ENCODE peak calls at places on chromosome 15, in four cellular contexts. One of them, this sample, is unnamed.

GRCh38 chr15:87224409-87224808 is 1032.1 kb downstream of the NTRK3 start:
- DNase-seq in CD4-positive, alpha-beta T cell: no peak
- DNase-seq in IMR-90: no peak
- DNase-seq in OCI-LY7: no peak
- DNase-seq in this sample: no peak

GRCh38 chr15:80966431-80967197 is 23.0 kb downstream of the MESD start:
- DNase-seq in CD4-positive, alpha-beta T cell: no peak
- DNase-seq in IMR-90: no peak
- DNase-seq in OCI-LY7: no peak
- DNase-seq in this sample: no peak

GRCh38 chr15:70140543-70141375 is 43.0 kb upstream of the TLE3 start:
- DNase-seq in CD4-positive, alpha-beta T cell: no peak
- DNase-seq in IMR-90: peak; percentile 57
- DNase-seq in OCI-LY7: no peak
- DNase-seq in this sample: peak; percentile 50

GRCh38 chr15:29671308-29671981 is 150.8 kb downstream of the TJP1 start:
- DNase-seq in CD4-positive, alpha-beta T cell: no peak
- DNase-seq in IMR-90: peak; percentile 36
- DNase-seq in OCI-LY7: no peak
- DNase-seq in this sample: no peak

GRCh38 chr15:38049876-38050275 is 115.4 kb downstream of the TMCO5A start:
- DNase-seq in CD4-positive, alpha-beta T cell: no peak
- DNase-seq in IMR-90: no peak
- DNase-seq in OCI-LY7: no peak
- DNase-seq in this sample: no peak

GRCh38 chr15:94677202-94677790 is 445.9 kb downstream of the MCTP2 start:
- DNase-seq in CD4-positive, alpha-beta T cell: no peak
- DNase-seq in IMR-90: no peak
- DNase-seq in OCI-LY7: no peak
- DNase-seq in this sample: no peak

GRCh38 chr15:60374628-60375081 is 23.1 kb downstream of the ANXA2 start:
- DNase-seq in CD4-positive, alpha-beta T cell: no peak
- DNase-seq in IMR-90: peak; percentile 99
- DNase-seq in OCI-LY7: no peak
- DNase-seq in this sample: no peak

GRCh38 chr15:45522179-45522930 is at the start of gene SLC30A4:
- DNase-seq in CD4-positive, alpha-beta T cell: peak; percentile 37
- DNase-seq in IMR-90: peak; percentile 42
- DNase-seq in OCI-LY7: peak; percentile 57
- DNase-seq in this sample: peak; percentile 88

GRCh38 chr15:80674245-80674614 is 20.9 kb upstream of the ABHD17C start:
- DNase-seq in CD4-positive, alpha-beta T cell: no peak
- DNase-seq in IMR-90: peak; percentile 60
- DNase-seq in OCI-LY7: no peak
- DNase-seq in this sample: no peak

GRCh38 chr15:63601727-63602185 is 4.6 kb downstream of the FBXL22 start:
- DNase-seq in CD4-positive, alpha-beta T cell: no peak
- DNase-seq in IMR-90: no peak
- DNase-seq in OCI-LY7: no peak
- DNase-seq in this sample: peak; percentile 50

GRCh38 chr15:60535265-60535664 is 56.3 kb upstream of the ICE2 start:
- DNase-seq in CD4-positive, alpha-beta T cell: no peak
- DNase-seq in IMR-90: no peak
- DNase-seq in OCI-LY7: no peak
- DNase-seq in this sample: no peak

GRCh38 chr15:51097553-51098330 is 3.0 kb upstream of the TNFAIP8L3 start:
- DNase-seq in CD4-positive, alpha-beta T cell: no peak
- DNase-seq in IMR-90: peak; percentile 63
- DNase-seq in OCI-LY7: no peak
- DNase-seq in this sample: no peak

GRCh38 chr15:94270570-94270969 is 39.2 kb downstream of the MCTP2 start:
- DNase-seq in CD4-positive, alpha-beta T cell: no peak
- DNase-seq in IMR-90: no peak
- DNase-seq in OCI-LY7: no peak
- DNase-seq in this sample: no peak

GRCh38 chr15:39149636-39150035 is 431.2 kb upstream of the THBS1 start:
- DNase-seq in CD4-positive, alpha-beta T cell: no peak
- DNase-seq in IMR-90: no peak
- DNase-seq in OCI-LY7: no peak
- DNase-seq in this sample: no peak

GRCh38 chr15:80502782-80503181 is 98.6 kb downstream of the ARNT2 start:
- DNase-seq in CD4-positive, alpha-beta T cell: no peak
- DNase-seq in IMR-90: no peak
- DNase-seq in OCI-LY7: no peak
- DNase-seq in this sample: no peak

GRCh38 chr15:57196865-57197264 is 179.4 kb upstream of the CGNL1 start:
- DNase-seq in CD4-positive, alpha-beta T cell: no peak
- DNase-seq in IMR-90: peak; percentile 33
- DNase-seq in OCI-LY7: no peak
- DNase-seq in this sample: no peak

GRCh38 chr15:41816788-41817187 is 11.1 kb upstream of the JMJD7 start:
- DNase-seq in CD4-positive, alpha-beta T cell: no peak
- DNase-seq in IMR-90: no peak
- DNase-seq in OCI-LY7: no peak
- DNase-seq in this sample: no peak

GRCh38 chr15:81955709-81956108 is 90.1 kb downstream of the MEX3B start:
- DNase-seq in CD4-positive, alpha-beta T cell: no peak
- DNase-seq in IMR-90: peak; percentile 55
- DNase-seq in OCI-LY7: no peak
- DNase-seq in this sample: no peak

GRCh38 chr15:90553248-90553745 is 23.6 kb downstream of the CRTC3 start:
- DNase-seq in CD4-positive, alpha-beta T cell: no peak
- DNase-seq in IMR-90: peak; percentile 91
- DNase-seq in OCI-LY7: no peak
- DNase-seq in this sample: no peak

GRCh38 chr15:56805466-56806146 is 72.3 kb upstream of the ZNF280D start:
- DNase-seq in CD4-positive, alpha-beta T cell: no peak
- DNase-seq in IMR-90: peak; percentile 87
- DNase-seq in OCI-LY7: no peak
- DNase-seq in this sample: no peak

GRCh38 chr15:83285979-83286553 is 1.6 kb upstream of the BNC1 start:
- DNase-seq in CD4-positive, alpha-beta T cell: no peak
- DNase-seq in IMR-90: peak; percentile 88
- DNase-seq in OCI-LY7: no peak
- DNase-seq in this sample: no peak

GRCh38 chr15:40807028-40807887 is at the start of the genes DNAJC17 and ZFYVE19:
- DNase-seq in CD4-positive, alpha-beta T cell: peak; percentile 86
- DNase-seq in IMR-90: peak; percentile 97
- DNase-seq in OCI-LY7: peak; percentile 99
- DNase-seq in this sample: peak; percentile 89

GRCh38 chr15:70319466-70319865 is 221.7 kb upstream of the TLE3 start:
- DNase-seq in CD4-positive, alpha-beta T cell: no peak
- DNase-seq in IMR-90: no peak
- DNase-seq in OCI-LY7: peak; percentile 91
- DNase-seq in this sample: peak; percentile 60

GRCh38 chr15:28984421-28985375 is 98.9 kb downstream of the APBA2 start:
- DNase-seq in CD4-positive, alpha-beta T cell: no peak
- DNase-seq in IMR-90: peak; percentile 82
- DNase-seq in OCI-LY7: no peak
- DNase-seq in this sample: no peak

GRCh38 chr15:66592505-66593218 is 26.9 kb upstream of the LCTL start:
- DNase-seq in CD4-positive, alpha-beta T cell: no peak
- DNase-seq in IMR-90: no peak
- DNase-seq in OCI-LY7: no peak
- DNase-seq in this sample: no peak

GRCh38 chr15:29345549-29346525 is 76.2 kb upstream of the NSMCE3 start:
- DNase-seq in CD4-positive, alpha-beta T cell: no peak
- DNase-seq in IMR-90: no peak
- DNase-seq in OCI-LY7: no peak
- DNase-seq in this sample: no peak

GRCh38 chr15:43433160-43433559 is 59.8 kb downstream of the TP53BP1 start:
- DNase-seq in CD4-positive, alpha-beta T cell: no peak
- DNase-seq in IMR-90: peak; percentile 51
- DNase-seq in OCI-LY7: no peak
- DNase-seq in this sample: no peak

GRCh38 chr15:29570121-29570930 is 251.9 kb downstream of the TJP1 start:
- DNase-seq in CD4-positive, alpha-beta T cell: no peak
- DNase-seq in IMR-90: no peak
- DNase-seq in OCI-LY7: no peak
- DNase-seq in this sample: no peak

GRCh38 chr15:39243396-39243795 is 337.5 kb upstream of the THBS1 start:
- DNase-seq in CD4-positive, alpha-beta T cell: no peak
- DNase-seq in IMR-90: peak; percentile 6
- DNase-seq in OCI-LY7: no peak
- DNase-seq in this sample: no peak

GRCh38 chr15:84671211-84671610 is 13.2 kb upstream of the NMB start:
- DNase-seq in CD4-positive, alpha-beta T cell: no peak
- DNase-seq in IMR-90: peak; percentile 87
- DNase-seq in OCI-LY7: no peak
- DNase-seq in this sample: no peak

GRCh38 chr15:101275018-101275417 is 2.3 kb downstream of the SELENOS start:
- DNase-seq in CD4-positive, alpha-beta T cell: no peak
- DNase-seq in IMR-90: no peak
- DNase-seq in OCI-LY7: no peak
- DNase-seq in this sample: peak; percentile 52

GRCh38 chr15:91258436-91258779 is 158.4 kb downstream of the SV2B start:
- DNase-seq in CD4-positive, alpha-beta T cell: no peak
- DNase-seq in IMR-90: no peak
- DNase-seq in OCI-LY7: peak; percentile 4
- DNase-seq in this sample: no peak

GRCh38 chr15:95698971-95699370 is 631.5 kb upstream of the NR2F2 start:
- DNase-seq in CD4-positive, alpha-beta T cell: no peak
- DNase-seq in IMR-90: peak; percentile 31
- DNase-seq in OCI-LY7: no peak
- DNase-seq in this sample: no peak

GRCh38 chr15:81492303-81492702 is 118.3 kb upstream of the TMC3 start:
- DNase-seq in CD4-positive, alpha-beta T cell: no peak
- DNase-seq in IMR-90: peak; percentile 66
- DNase-seq in OCI-LY7: no peak
- DNase-seq in this sample: no peak

DNA sequence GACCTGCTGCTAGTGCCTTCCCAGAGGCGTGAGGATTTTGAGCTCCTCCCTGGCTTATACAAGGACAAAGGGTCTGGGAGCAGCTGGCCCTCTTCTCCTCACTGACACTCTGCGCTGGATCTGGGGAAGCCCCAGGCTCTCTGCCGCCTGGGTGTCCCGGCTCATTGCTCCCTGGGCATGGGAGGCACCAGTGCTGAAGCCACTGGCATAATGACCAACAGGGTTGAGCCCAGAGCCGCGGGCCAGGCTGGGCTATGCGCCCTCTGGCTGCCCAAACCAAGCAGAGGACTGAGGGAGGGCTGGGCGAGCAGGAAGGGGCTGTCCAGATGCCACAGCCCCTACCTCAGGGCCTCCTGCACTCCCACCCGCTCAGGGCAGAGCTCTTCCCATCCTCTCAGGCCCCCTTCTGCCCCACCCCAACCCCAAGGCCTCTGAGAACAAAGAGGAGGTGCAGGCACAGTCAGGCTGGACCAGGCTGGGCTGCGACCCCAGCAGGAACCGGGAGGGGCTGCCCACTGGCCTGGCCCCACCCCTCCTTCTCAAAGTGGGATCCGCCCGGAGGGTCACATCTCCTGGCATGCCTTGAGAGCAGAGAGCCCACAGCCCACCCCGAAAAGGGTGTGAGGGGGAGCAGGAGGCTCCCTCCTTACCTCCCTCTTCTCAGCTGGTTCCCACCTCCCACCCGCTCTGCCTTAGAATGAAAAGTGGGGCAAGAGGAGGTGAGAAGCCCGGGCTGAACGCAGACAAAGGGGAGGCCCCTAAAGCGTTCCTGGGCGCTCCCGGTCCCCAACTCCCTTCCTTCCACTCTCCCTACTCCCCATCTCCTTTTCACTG is 1.5 kb downstream of the LINGO1 start:
- DNase-seq in CD4-positive, alpha-beta T cell: no peak
- DNase-seq in IMR-90: no peak
- DNase-seq in OCI-LY7: no peak
- DNase-seq in this sample: no peak
- TF ChIP-seq CTCF in CD4-positive, alpha-beta T cell: no peak
- TF ChIP-seq CTCF in IMR-90: no peak
- TF ChIP-seq CTCF in OCI-LY7: no peak
- TF ChIP-seq CTCF in this sample: no peak

GRCh38 chr15:31438601-31439265 is 112.1 kb downstream of the KLF13 start:
- DNase-seq in CD4-positive, alpha-beta T cell: no peak
- DNase-seq in IMR-90: no peak
- DNase-seq in OCI-LY7: no peak
- DNase-seq in this sample: no peak
- TF ChIP-seq CTCF in CD4-positive, alpha-beta T cell: no peak
- TF ChIP-seq CTCF in IMR-90: no peak
- TF ChIP-seq CTCF in OCI-LY7: no peak
- TF ChIP-seq CTCF in this sample: no peak

DNA sequence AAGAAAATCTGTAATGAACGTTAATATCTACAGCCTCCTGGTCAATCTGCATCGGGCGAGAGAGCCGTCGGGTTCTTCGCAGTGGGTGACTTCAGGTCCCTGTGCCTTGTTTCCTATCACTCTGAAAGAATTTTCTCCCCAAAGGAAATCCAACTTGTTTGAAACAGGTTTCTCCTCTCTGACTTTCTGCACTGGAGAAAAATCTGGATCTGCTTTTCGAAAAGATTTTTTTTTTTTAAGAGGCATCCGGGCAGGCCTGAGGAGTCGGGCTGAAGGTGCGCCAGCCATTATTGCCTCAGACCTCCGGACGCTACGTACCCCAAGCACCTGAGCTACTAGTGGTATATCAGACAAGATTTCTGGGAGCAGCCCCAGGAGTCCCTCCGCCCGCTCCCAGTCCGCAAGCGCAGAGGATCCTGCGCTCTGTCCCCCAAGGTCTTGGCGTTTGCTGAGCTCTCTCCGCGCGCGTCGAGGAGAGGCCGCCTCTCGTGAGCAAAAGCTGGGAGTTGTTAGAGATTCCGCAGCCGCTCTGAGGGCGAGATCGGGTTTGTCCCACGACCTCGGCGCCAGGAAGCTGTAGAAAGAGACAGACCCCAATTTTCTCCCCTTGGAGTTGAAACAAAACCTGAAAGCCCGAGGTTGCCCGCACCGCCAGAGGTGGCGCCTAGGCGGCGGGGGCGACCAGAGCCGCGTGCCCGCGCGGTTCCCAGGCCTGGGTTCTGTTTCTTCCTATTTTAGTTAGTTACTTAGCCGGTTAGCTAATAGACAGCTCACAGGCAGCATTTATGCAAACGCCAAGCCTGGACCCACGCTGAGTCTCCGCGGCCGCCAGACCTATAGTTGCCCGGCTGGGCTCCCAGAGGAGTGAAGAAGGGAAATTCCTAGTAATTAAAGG is 72.4 kb upstream of the POLG start:
- DNase-seq in CD4-positive, alpha-beta T cell: no peak
- DNase-seq in IMR-90: no peak
- DNase-seq in OCI-LY7: no peak
- DNase-seq in this sample: no peak
- TF ChIP-seq CTCF in CD4-positive, alpha-beta T cell: no peak
- TF ChIP-seq CTCF in IMR-90: no peak
- TF ChIP-seq CTCF in OCI-LY7: no peak
- TF ChIP-seq CTCF in this sample: no peak

GRCh38 chr15:50051811-50052419 is 67.1 kb downstream of the ATP8B4 start:
- DNase-seq in CD4-positive, alpha-beta T cell: no peak
- DNase-seq in IMR-90: peak; percentile 91
- DNase-seq in OCI-LY7: peak; percentile 11
- DNase-seq in this sample: no peak
- TF ChIP-seq CTCF in CD4-positive, alpha-beta T cell: no peak
- TF ChIP-seq CTCF in IMR-90: peak; percentile 94
- TF ChIP-seq CTCF in OCI-LY7: peak; percentile 72
- TF ChIP-seq CTCF in this sample: peak; percentile 43

This sample was measured in GM13977.